ENCODE peak calls at places on chromosomes 4 and X, in ten cellular contexts. H, J, Z, Y, S, D, E, U, F and R are unnamed samples.

GRCh38 chrX:3545901-3546300 is 167.5 kb downstream of the PRKX start:
- DNase-seq in Y (no peak), E (no peak), S (no peak), J (no peak), Z (no peak), H (no peak), D (no peak), U (no peak), F (no peak), R (no peak)

GRCh38 chr4:4387531-4388311 is 819 bp downstream of the NSG1 start:
- DNase-seq in Z (peak; percentile 32), E (no peak), S (no peak), H (no peak), J (peak; percentile 22), F (no peak), U (no peak), Y (no peak), D (no peak), R (no peak)

GRCh38 chr4:177047070-177047850 is 254.5 kb upstream of the VEGFC start:
- DNase-seq in D (peak; percentile 88), Z (peak; percentile 59), S (peak; percentile 92), J (peak; percentile 35), E (peak; percentile 67), H (peak; percentile 38), F (no peak), Y (peak; percentile 58), U (peak; percentile 80), R (peak; percentile 90)

GRCh38 chr4:40321671-40322131 is 13.4 kb upstream of the CHRNA9 start:
- DNase-seq in Y (no peak), U (no peak), D (peak; percentile 38), Z (no peak), H (no peak), S (no peak), J (no peak), F (no peak), E (peak; percentile 31), R (peak; percentile 70)

GRCh38 chr4:1178300-1179088 is 6.1 kb upstream of the SPON2 start:
- DNase-seq in J (no peak), S (no peak), Y (no peak), Z (no peak), D (no peak), H (no peak), E (no peak), U (no peak), F (no peak), R (no peak)

GRCh38 chr4:85151349-85151748 is 184.9 kb upstream of the WDFY3 start:
- DNase-seq in S (no peak), Z (no peak), F (no peak), D (no peak), H (no peak), E (no peak), Y (no peak), U (no peak), J (no peak), R (no peak)

GRCh38 chr4:73762409-73762808 is 22.0 kb downstream of the CXCL8 start:
- DNase-seq in U (no peak), D (no peak), E (no peak), J (no peak), F (no peak), Z (no peak), S (no peak), H (no peak), Y (no peak), R (no peak)

GRCh38 chr4:165723051-165723805 is 149.8 kb upstream of the TLL1 start:
- DNase-seq in Z (no peak), S (peak; percentile 53), D (peak; percentile 72), H (no peak), U (no peak), F (no peak), Y (no peak), J (no peak), E (no peak), R (no peak)

GRCh38 chr4:17317526-17317925 is 194.4 kb downstream of the QDPR start:
- DNase-seq in Z (no peak), Y (no peak), H (no peak), E (no peak), S (no peak), F (no peak), U (no peak), J (no peak), D (no peak), R (no peak)

GRCh38 chrX:31212856-31213748 is 141.3 kb upstream of the FTHL17 start:
- DNase-seq in H (no peak), Z (no peak), E (no peak), D (no peak), J (no peak), S (no peak), Y (no peak), F (no peak), U (no peak), R (no peak)

DNA sequence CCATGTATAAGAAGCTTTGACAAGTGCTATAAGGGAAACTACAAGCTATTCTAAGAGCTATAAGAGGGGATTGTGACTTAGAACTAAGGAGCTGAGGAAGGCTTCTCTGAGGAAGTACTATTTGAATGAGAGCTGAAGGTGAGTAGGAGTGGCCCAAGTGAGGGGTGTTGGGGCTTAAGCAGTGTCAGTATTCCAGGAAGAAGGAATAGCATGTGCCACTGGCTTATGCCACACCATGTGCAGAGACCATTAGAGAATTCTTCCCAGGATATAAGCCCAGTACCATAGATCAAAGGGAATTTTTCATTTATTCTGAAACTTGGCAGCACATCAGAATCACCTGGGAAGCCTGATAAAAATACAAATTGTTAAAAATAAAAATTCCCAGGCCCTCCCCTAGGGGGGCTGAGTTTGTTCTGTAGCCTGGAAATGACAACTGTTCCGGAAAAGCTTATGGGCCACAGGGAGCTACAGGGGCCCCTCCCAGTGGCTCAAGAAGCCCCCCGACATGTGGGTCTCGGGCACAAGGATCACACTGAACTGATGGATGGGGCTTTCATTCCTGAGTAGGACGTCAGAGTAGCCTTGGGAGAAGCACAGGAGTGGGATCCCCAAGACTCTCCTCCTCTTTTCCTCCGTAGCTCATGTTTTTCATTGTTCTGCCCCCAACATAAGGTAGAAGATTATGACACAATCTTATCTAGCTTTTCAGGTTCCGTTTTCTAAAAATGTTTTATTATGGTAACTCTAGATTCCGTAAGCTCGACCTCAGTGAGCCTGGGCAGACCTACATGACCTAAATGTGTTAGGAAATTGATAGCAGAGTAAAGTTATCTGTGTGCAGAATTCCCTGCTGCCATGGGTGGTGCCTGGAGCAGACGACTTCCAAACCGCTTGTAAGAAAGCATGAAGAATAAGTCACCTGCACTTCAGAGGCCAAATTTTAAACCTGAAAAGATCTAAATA is 119.3 kb downstream of the AFF1 start:
- DNase-seq in F (no peak), Y (no peak), U (no peak), J (no peak), E (no peak), Z (peak; percentile 18), S (no peak), H (peak; percentile 62), D (no peak), R (no peak)
- TF ChIP-seq CTCF in F (no peak), Y (no peak), U (no peak), J (no peak), E (no peak), Z (no peak), S (no peak), H (no peak), D (no peak), R (no peak)

GRCh38 chr4:80183196-80184052 is 13.9 kb upstream of the PRDM8 start:
- DNase-seq in E (no peak), H (no peak), Y (no peak), J (peak; percentile 52), D (peak; percentile 21), F (peak; percentile 79), Z (no peak), S (no peak), U (no peak), R (no peak)
- H3K4me3 ChIP-seq in E (peak overlapping the region; percentile 66), H (no peak overlapping the region), Y (peak overlapping the region; percentile 63), J (peak overlapping the region; percentile 75), D (peak overlapping the region; percentile 92), F (peak overlapping the region; percentile 62), Z (peak overlapping the region; percentile 65), S (peak overlapping the region; percentile 72), U (peak overlapping the region; percentile 69), R (peak overlapping the region; percentile 78)

DNA sequence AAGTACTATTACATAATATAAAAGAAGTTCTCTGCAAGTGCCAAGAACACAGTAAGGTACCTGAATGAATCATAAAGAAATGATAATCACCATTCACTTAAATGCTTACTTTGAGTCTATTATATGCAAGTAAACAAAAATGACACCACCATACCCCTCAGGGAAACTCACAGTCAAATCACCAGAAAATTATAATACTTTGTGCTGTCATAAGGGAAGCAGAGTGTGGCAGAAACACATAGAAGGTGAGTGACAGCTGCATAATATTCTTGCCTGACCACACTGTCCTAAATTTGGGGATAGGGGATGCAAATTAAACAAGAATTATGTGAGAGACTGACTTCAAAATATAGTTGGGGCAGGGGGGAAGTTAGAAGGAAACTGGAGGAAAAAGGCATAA is 12.9 kb downstream of the CCNI start:
- DNase-seq in Z (no peak), E (no peak), U (no peak), S (no peak), D (no peak), Y (no peak), J (no peak), F (no peak), H (no peak), R (no peak)
- TF ChIP-seq CTCF in Z (no peak), E (no peak), U (no peak), S (no peak), D (no peak), Y (no peak), J (no peak), F (no peak), H (no peak), R (no peak)

DNA sequence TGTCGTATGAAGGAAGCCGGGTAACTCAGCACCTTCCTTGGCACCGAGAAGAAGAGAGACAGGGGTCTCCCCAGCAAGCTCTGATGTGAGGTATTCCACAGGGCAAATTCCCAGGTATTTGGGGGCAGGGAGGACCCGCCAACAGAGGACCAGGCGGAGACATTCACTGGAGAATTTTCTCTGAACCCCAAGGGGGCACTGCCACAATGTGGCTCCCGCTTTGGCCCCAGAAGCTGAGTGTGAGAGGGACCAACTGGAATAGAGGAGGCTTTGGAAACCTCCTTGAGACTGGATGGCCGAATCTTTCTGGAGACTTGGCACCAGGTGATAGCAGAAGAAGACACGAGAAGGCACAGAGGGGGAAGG is 735 bp upstream of the GABRE start:
- DNase-seq in U (no peak), S (no peak), H (no peak), Y (no peak), F (no peak), D (no peak), E (no peak), Z (no peak), J (no peak), R (no peak)
- H3K4me3 ChIP-seq in U (peak overlapping the region; percentile 34), S (peak overlapping the region; percentile 21), H (peak overlapping the region; percentile 93), Y (peak overlapping the region; percentile 55), F (peak overlapping the region; percentile 64), D (no peak overlapping the region), E (no peak overlapping the region), Z (no peak overlapping the region), J (no peak overlapping the region), R (no peak overlapping the region)